ENCODE peak calls at places on chromosomes 4 and X, in six cellular contexts. G is H1, M is WTC11, L is K562, H is HepG2, I is GM12878. N is an unnamed sample.

GRCh38 chr4:169968999-169969398 is 57.2 kb downstream of the MFAP3L start:
- DNase-seq in M (no peak), I (no peak), G (no peak), L (no peak), H (no peak), N (no peak)

GRCh38 chrX:140733766-140734342 is 24.3 kb downstream of the LINC00632 start:
- DNase-seq in M (peak), I (no peak), H (peak), G (no peak), L (peak), N (peak)

GRCh38 chrX:110089656-110090404 is 86.9 kb downstream of the TMEM164 start:
- DNase-seq in L (peak), M (no peak), H (no peak), I (no peak), G (no peak), N (no peak)

GRCh38 chr4:185936650-185937376 is 124.8 kb upstream of the SORBS2 start:
- DNase-seq in M (no peak), G (no peak), H (no peak), L (no peak), I (no peak), N (no peak)

GRCh38 chrX:74923942-74924448 is 1.3 kb downstream of the NEXMIF start:
- DNase-seq in G (no peak), M (peak), H (no peak), I (no peak), L (no peak), N (peak)

GRCh38 chr4:168651864-168652263 is 155.0 kb downstream of the PALLD start:
- DNase-seq in L (no peak), I (no peak), H (no peak), G (no peak), M (no peak), N (no peak)

GRCh38 chr4:15689540-15689939 is 7.9 kb downstream of the FAM200B start:
- DNase-seq in L (no peak), M (no peak), G (no peak), H (no peak), I (no peak), N (no peak)

GRCh38 chr4:184688447-184688846 is 38.9 kb downstream of the PRIMPOL start:
- DNase-seq in M (peak), L (no peak), G (peak), H (no peak), I (no peak), N (peak)

GRCh38 chr4:83358410-83358809 is 23.8 kb upstream of the HPSE start:
- DNase-seq in G (no peak), L (no peak), I (no peak), H (peak), M (no peak), N (no peak)

GRCh38 chrX:25524150-25524549 is 508.4 kb upstream of the ARX start:
- DNase-seq in L (no peak), H (peak), M (no peak), G (no peak), I (no peak), N (no peak)

GRCh38 chrX:96182366-96182765 is 502.3 kb upstream of the DIAPH2 start:
- DNase-seq in H (peak), L (no peak), M (peak), G (no peak), I (no peak), N (peak)

GRCh38 chrX:96764864-96765263 is 80.2 kb downstream of the DIAPH2 start:
- DNase-seq in I (no peak), G (no peak), M (no peak), H (no peak), L (no peak), N (no peak)

GRCh38 chr4:114649908-114650307 is 51.3 kb downstream of the UGT8 start:
- DNase-seq in I (no peak), H (no peak), M (no peak), G (no peak), L (no peak), N (peak)

GRCh38 chr4:56688094-56688647 is 7.1 kb upstream of the HOPX start:
- DNase-seq in I (no peak), L (no peak), H (no peak), M (no peak), G (no peak), N (no peak)

GRCh38 chrX:38672646-38673045 is 111.3 kb downstream of the TSPAN7 start:
- DNase-seq in G (no peak), L (no peak), I (no peak), M (no peak), H (no peak), N (no peak)

GRCh38 chrX:40146471-40147398 is 49.0 kb upstream of the BCOR start:
- DNase-seq in L (no peak), G (no peak), I (no peak), M (peak), H (no peak), N (peak)

GRCh38 chrX:152806035-152806434 is 24.5 kb downstream of the CETN2 start:
- DNase-seq in H (no peak), L (no peak), G (no peak), I (no peak), M (no peak), N (no peak)

GRCh38 chrX:133911816-133912495 is 73.4 kb downstream of the GPC3 start:
- DNase-seq in H (no peak), L (no peak), I (no peak), M (no peak), G (no peak), N (no peak)

GRCh38 chrX:20124964-20125363 is 8.3 kb upstream of the MAP7D2 start:
- DNase-seq in H (no peak), G (no peak), L (no peak), I (no peak), M (no peak), N (no peak)

GRCh38 chrX:8289523-8289922 is 118.5 kb upstream of the VCX2 start:
- DNase-seq in L (no peak), I (no peak), M (no peak), G (no peak), H (no peak), N (no peak)

GRCh38 chr4:95465010-95465409 is 83.8 kb downstream of the UNC5C start:
- DNase-seq in L (no peak), H (no peak), I (no peak), M (no peak), G (no peak), N (no peak)

GRCh38 chrX:103831803-103832544 is at the start of gene RAB9B:
- DNase-seq in L (peak), M (peak), H (no peak), I (no peak), G (no peak), N (peak)

GRCh38 chrX:2903366-2903765 is 25.8 kb downstream of the ARSD start:
- DNase-seq in G (no peak), L (no peak), M (no peak), I (no peak), H (no peak), N (no peak)

GRCh38 chr4:153000068-153000420 is 63.9 kb downstream of the FHDC1 start:
- DNase-seq in G (no peak), H (no peak), I (no peak), L (no peak), M (no peak), N (no peak)

GRCh38 chr4:113646456-113646809 is 115.1 kb downstream of the CAMK2D start:
- DNase-seq in M (peak), I (no peak), G (peak), L (no peak), H (no peak), N (peak)

GRCh38 chr4:184534511-184535391 is 60.4 kb upstream of the IRF2 start:
- DNase-seq in I (peak), L (peak), G (no peak), H (peak), M (no peak), N (peak)

GRCh38 chrX:45267007-45267406 is 66.3 kb upstream of the DIPK2B start:
- DNase-seq in G (no peak), L (no peak), I (no peak), M (no peak), H (no peak), N (no peak)

GRCh38 chrX:78650906-78651437 is 8.2 kb downstream of the RTL3 start:
- DNase-seq in I (peak), M (no peak), G (no peak), L (no peak), H (no peak), N (peak)

GRCh38 chrX:5051831-5052491 is 1176.7 kb downstream of the NLGN4X start:
- DNase-seq in I (no peak), L (no peak), H (no peak), G (no peak), M (no peak), N (no peak)

DNA sequence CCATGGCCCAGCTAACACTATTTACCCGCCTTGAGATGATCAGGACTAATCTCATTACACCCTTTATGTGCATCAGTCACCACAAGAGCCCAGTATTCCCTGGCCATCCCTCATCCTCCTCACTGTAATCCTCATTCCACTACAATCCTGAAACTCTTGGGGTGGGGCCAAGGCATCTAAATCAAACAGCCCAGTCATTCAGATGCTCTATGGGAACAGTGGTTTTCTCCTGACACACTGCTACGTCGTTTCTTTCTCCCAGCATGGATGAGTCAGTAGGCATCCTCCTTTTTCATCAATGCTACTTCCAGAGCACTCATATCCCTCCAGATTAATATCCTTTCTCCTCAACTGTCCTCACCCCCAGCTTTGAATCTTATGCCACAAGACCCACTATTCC is 5.6 kb downstream of the SDAD1 start:
- DNase-seq in G (no peak), I (no peak), M (no peak), H (no peak), L (no peak), N (no peak)
- TF ChIP-seq CREB1 in G (no peak), I (no peak), M (no peak), H (no peak), L (no peak), N (no peak)

DNA sequence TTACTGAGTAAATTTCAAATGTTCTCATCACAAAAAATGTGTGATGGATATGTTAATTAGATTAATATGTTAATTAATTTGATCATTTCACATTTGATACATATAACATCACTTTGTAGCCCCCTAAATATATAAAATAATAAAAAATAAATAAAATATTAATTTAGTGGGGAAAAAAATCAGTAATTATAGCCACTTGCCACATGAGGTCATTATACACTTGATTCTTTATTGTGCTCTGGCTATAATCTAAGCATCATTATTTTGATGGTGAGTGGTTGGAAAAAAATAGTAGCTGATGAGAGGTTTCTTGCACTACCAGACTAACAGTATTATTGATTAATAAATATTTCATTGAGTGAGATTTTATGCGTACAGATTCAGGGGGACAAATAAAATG is 57.4 kb downstream of the DCK start:
- DNase-seq in L (no peak), M (no peak), G (no peak), I (no peak), H (no peak), N (no peak)
- TF ChIP-seq CTCF in L (peak), M (no peak), G (no peak), I (no peak), H (no peak), N (no peak)

DNA sequence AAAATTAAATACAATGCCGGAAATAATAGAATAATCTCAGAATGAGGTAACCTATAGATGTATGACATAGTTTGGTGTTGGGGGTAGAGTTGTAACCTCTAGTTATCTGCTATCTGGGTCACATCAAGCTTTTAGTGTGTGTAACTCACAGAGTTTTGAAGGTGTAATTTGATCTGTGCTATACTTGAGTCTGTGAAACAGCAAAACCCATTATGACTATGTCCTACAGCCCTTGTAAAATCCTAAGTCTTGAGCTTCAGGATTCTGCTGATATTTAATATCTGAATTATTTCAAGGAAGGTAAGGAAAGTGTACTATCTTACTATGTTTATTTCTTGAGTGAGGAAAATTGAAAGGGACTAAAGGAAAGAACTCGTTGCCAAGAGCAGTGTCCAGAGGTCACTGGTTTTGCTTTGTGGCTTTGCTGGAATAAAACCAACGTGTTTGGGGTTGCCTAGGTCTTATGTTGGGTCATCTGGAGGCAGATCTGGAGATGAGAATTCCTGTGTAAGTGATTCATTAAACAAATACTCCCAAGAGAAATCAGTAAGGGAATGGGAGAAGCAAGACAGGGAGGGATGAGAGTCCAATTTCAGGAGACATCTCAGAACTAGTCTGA is 107.8 kb upstream of the CBLL2 start:
- DNase-seq in G (no peak), I (no peak), L (no peak), M (no peak), H (no peak), N (no peak)
- TF ChIP-seq CREB1 in G (no peak), I (no peak), L (no peak), M (no peak), H (no peak), N (no peak)

DNA sequence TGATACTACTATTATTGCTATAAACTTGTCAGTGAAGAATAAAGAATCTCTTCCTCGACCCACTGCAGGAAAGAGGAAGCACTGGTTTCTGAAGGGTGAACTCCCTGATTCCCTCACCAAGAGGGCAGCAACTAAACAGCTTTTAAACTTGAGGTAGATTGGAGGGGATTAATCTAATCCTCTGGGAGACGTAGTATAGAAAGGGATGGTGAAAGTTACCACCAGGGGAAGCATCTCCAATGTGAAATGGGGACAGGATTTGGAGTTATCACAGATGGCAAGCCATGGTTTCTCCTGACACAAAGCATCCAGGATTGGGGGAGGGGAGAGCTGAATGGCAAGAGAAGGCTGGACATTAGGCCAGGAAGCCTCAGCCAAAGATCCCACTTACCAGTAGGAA is 62.7 kb upstream of the PTPN13 start:
- DNase-seq in G (no peak), M (no peak), H (no peak), I (no peak), L (no peak), N (no peak)
- TF ChIP-seq CTCF in G (no peak), M (no peak), H (no peak), I (no peak), L (no peak), N (no peak)

GRCh38 chr4:538542-539142 is 37.5 kb downstream of the TMEM271 start:
- DNase-seq in M (no peak), L (no peak), G (no peak), I (no peak), H (no peak), N (no peak)
- TF ChIP-seq CREB1 in M (no peak), L (no peak), G (no peak), I (no peak), H (no peak), N (no peak)

GRCh38 chr4:138831943-138832342 is 183.6 kb upstream of the NOCT start:
- DNase-seq in M (no peak), H (no peak), L (peak), I (no peak), G (no peak), N (no peak)
- TF ChIP-seq CTCF in M (no peak), H (no peak), L (peak), I (no peak), G (no peak), N (peak)

DNA sequence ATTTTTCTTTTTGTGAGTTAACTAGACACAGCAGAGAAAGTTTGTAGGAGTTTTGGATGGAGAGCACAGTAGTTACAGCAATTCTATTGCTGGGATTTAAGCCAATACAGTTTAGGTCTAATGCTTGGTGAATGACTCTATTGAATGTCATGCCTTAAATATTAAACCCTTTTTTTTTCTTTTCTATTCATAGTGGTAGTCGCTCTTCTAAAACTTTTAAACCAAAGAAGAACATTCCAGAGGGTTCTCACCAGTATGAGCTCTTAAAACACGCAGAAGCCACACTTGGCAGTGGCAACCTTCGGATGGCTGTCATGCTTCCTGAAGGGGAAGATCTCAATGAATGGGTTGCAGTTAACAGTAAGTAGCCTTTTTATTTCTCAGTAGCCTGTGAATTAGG is 34.8 kb upstream of the DCK start:
- DNase-seq in G (no peak), M (no peak), I (no peak), L (no peak), H (no peak), N (no peak)
- TF ChIP-seq CREB1 in G (no peak), M (no peak), I (no peak), L (no peak), H (no peak), N (no peak)

GRCh38 chr4:3452376-3452775 is 10.6 kb downstream of the HGFAC start:
- DNase-seq in I (no peak), H (peak), L (peak), M (peak), G (no peak), N (peak)
- TF ChIP-seq CTCF in I (peak), H (peak), L (peak), M (no peak), G (peak), N (peak)

N was measured in GM23338.